ENCODE peak calls at places on chromosomes 13 and 19, in five cellular contexts. One of them, this sample, is unnamed.
A peak's percentile ranks its signal among the peaks of the same experiment; 100 is the strongest.

GRCh38 chr13:25440081-25440480 is 68.3 kb downstream of the ATP8A2 start:
- DNase-seq in IMR-90: no peak
- DNase-seq in H1: no peak
- DNase-seq in H9: no peak
- DNase-seq in mesendoderm: no peak
- DNase-seq in this sample: no peak

GRCh38 chr13:49877629-49878218 is 58.4 kb downstream of the SPRYD7 start:
- DNase-seq in H9: no peak
- DNase-seq in H1: no peak
- DNase-seq in mesendoderm: peak; percentile 62
- DNase-seq in IMR-90: no peak
- DNase-seq in this sample: peak; percentile 21

GRCh38 chr13:95918860-95919259 is 134.3 kb downstream of the UGGT2 start:
- DNase-seq in H1: no peak
- DNase-seq in mesendoderm: no peak
- DNase-seq in IMR-90: no peak
- DNase-seq in H9: no peak
- DNase-seq in this sample: no peak

GRCh38 chr19:40530091-40530901 is 46.4 kb upstream of the SHKBP1 start:
- DNase-seq in H1: no peak
- DNase-seq in IMR-90: no peak
- DNase-seq in H9: peak; percentile 63
- DNase-seq in mesendoderm: peak; percentile 57
- DNase-seq in this sample: no peak

GRCh38 chr19:55652311-55653078 is 2.3 kb upstream of the U2AF2 start:
- DNase-seq in mesendoderm: no peak
- DNase-seq in H1: no peak
- DNase-seq in H9: peak; percentile 83
- DNase-seq in IMR-90: no peak
- DNase-seq in this sample: no peak

GRCh38 chr19:29662604-29663404 is 2.5 kb upstream of the PLEKHF1 start:
- DNase-seq in mesendoderm: peak; percentile 23
- DNase-seq in IMR-90: peak; percentile 94
- DNase-seq in H1: no peak
- DNase-seq in H9: no peak
- DNase-seq in this sample: peak; percentile 95

GRCh38 chr13:83221813-83222241 is 660.4 kb downstream of the SLITRK1 start:
- DNase-seq in mesendoderm: no peak
- DNase-seq in H1: no peak
- DNase-seq in H9: no peak
- DNase-seq in IMR-90: peak; percentile 86
- DNase-seq in this sample: no peak

GRCh38 chr13:26707122-26708006 is 53.2 kb downstream of the GPR12 start:
- DNase-seq in mesendoderm: peak; percentile 82
- DNase-seq in H1: peak; percentile 41
- DNase-seq in IMR-90: peak; percentile 58
- DNase-seq in H9: peak; percentile 78
- DNase-seq in this sample: peak; percentile 56

GRCh38 chr19:16702123-16702522 is 17.5 kb upstream of the NWD1 start:
- DNase-seq in H1: no peak
- DNase-seq in H9: no peak
- DNase-seq in IMR-90: peak; percentile 66
- DNase-seq in mesendoderm: peak; percentile 19
- DNase-seq in this sample: peak; percentile 87

GRCh38 chr19:18208098-18208951 is 4.5 kb upstream of the RAB3A start:
- DNase-seq in IMR-90: peak; percentile 94
- DNase-seq in H1: no peak
- DNase-seq in mesendoderm: no peak
- DNase-seq in H9: peak; percentile 72
- DNase-seq in this sample: peak; percentile 63

GRCh38 chr19:8596168-8596567 is 14.3 kb downstream of the ADAMTS10 start:
- DNase-seq in mesendoderm: no peak
- DNase-seq in IMR-90: no peak
- DNase-seq in H9: no peak
- DNase-seq in H1: no peak
- DNase-seq in this sample: no peak

GRCh38 chr19:45187421-45188100 is 9.0 kb downstream of the BLOC1S3 start:
- DNase-seq in H9: peak; percentile 63
- DNase-seq in H1: no peak
- DNase-seq in IMR-90: no peak
- DNase-seq in mesendoderm: peak; percentile 57
- DNase-seq in this sample: no peak

GRCh38 chr13:21986602-21987001 is 315.7 kb downstream of the FGF9 start:
- DNase-seq in H1: no peak
- DNase-seq in H9: no peak
- DNase-seq in mesendoderm: no peak
- DNase-seq in IMR-90: peak; percentile 23
- DNase-seq in this sample: peak; percentile 43

GRCh38 chr13:85347251-85347650 is 452.0 kb downstream of the SLITRK6 start:
- DNase-seq in mesendoderm: no peak
- DNase-seq in H1: no peak
- DNase-seq in IMR-90: peak; percentile 8
- DNase-seq in H9: no peak
- DNase-seq in this sample: peak; percentile 33

GRCh38 chr13:24220086-24220703 is 59.7 kb downstream of the SPATA13 start:
- DNase-seq in H1: no peak
- DNase-seq in H9: peak; percentile 47
- DNase-seq in mesendoderm: peak; percentile 90
- DNase-seq in IMR-90: peak; percentile 88
- DNase-seq in this sample: peak; percentile 86

GRCh38 chr19:47357788-47358680 is 8.9 kb downstream of the DHX34 start:
- DNase-seq in IMR-90: no peak
- DNase-seq in H9: peak; percentile 64
- DNase-seq in mesendoderm: peak; percentile 52
- DNase-seq in H1: no peak
- DNase-seq in this sample: no peak

GRCh38 chr19:6589711-6590457 is 1.1 kb downstream of the CD70 start:
- DNase-seq in H1: no peak
- DNase-seq in IMR-90: no peak
- DNase-seq in H9: no peak
- DNase-seq in mesendoderm: peak; percentile 37
- DNase-seq in this sample: no peak
- H3K18ac ChIP-seq in H1: no peak overlapping the region
- H3K18ac ChIP-seq in IMR-90: no peak overlapping the region
- H3K18ac ChIP-seq in H9: no peak overlapping the region
- H3K18ac ChIP-seq in mesendoderm: no peak overlapping the region
- H3K18ac ChIP-seq in this sample: no peak overlapping the region

DNA sequence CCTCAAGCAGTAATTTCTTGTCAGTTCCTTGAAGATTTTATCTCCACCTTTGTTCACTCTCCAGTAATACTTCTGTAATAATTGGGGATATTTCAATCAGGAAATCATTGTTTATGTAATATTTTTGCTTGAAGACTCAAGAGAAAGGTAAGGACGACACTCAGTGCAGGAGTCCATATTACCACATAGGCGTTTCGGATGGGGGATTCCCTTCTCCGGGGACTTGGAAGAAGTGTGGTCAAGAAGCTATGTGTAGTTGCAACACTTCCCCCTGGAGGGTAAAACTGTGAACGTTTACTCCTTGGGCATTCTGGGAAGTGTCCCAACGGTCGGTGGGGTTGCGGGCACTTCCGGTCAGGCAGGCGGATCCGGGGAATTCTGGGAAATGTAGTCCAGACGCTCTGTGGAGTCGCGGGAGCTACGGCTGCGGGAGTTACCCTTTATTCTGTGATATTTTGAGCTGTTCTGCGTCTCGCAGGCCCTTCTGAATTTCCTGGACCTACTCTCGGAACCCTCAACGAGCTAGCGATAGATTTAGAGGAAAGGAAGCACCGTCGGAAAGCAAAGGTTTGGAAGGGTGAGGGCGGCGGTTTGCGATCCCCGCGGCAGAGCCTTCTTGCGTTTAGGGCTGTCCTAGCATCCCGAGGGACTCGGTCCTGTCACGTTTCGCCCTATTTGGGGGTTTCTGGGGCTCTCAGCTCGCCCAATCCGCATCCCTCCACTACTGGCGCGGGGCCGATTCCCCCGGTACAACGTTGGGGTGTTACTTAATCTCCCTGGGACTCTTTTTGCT is at the start of gene ZNF221:
- DNase-seq in H9: peak; percentile 95
- DNase-seq in IMR-90: peak; percentile 99
- DNase-seq in H1: peak; percentile 87
- DNase-seq in mesendoderm: peak; percentile 99
- DNase-seq in this sample: peak; percentile 99
- H3K4ac ChIP-seq in H9: no peak within 1 kb of the TSS
- H3K4ac ChIP-seq in IMR-90: peak within 1 kb of the TSS; percentile 86
- H3K4ac ChIP-seq in H1: no peak within 1 kb of the TSS
- H3K4ac ChIP-seq in mesendoderm: no peak within 1 kb of the TSS
- H3K4ac ChIP-seq in this sample: peak within 1 kb of the TSS; percentile 78

GRCh38 chr19:54252845-54253244 is 4.2 kb downstream of the LILRB5 start:
- DNase-seq in mesendoderm: no peak
- DNase-seq in IMR-90: no peak
- DNase-seq in H9: no peak
- DNase-seq in H1: no peak
- DNase-seq in this sample: no peak
- H3K18ac ChIP-seq in mesendoderm: no peak overlapping the region
- H3K18ac ChIP-seq in IMR-90: no peak overlapping the region
- H3K18ac ChIP-seq in H9: no peak overlapping the region
- H3K18ac ChIP-seq in H1: no peak overlapping the region
- H3K18ac ChIP-seq in this sample: no peak overlapping the region

GRCh38 chr19:50719566-50719965 is at the start of gene SHANK1:
- DNase-seq in IMR-90: peak; percentile 17
- DNase-seq in H1: no peak
- DNase-seq in H9: peak; percentile 74
- DNase-seq in mesendoderm: no peak
- DNase-seq in this sample: no peak
- H3K4ac ChIP-seq in IMR-90: no peak within 1 kb of the TSS
- H3K4ac ChIP-seq in H1: peak within 1 kb of the TSS; percentile 80
- H3K4ac ChIP-seq in H9: no peak within 1 kb of the TSS
- H3K4ac ChIP-seq in mesendoderm: no peak within 1 kb of the TSS
- H3K4ac ChIP-seq in this sample: no peak within 1 kb of the TSS

GRCh38 chr13:93226623-93227279 is at the start of gene GPC6:
- DNase-seq in mesendoderm: peak; percentile 96
- DNase-seq in H1: no peak
- DNase-seq in IMR-90: peak; percentile 95
- DNase-seq in H9: peak; percentile 61
- DNase-seq in this sample: peak; percentile 96

GRCh38 chr13:93227280-93227905 is 786 bp downstream of the GPC6 start:
- DNase-seq in mesendoderm: peak; percentile 80
- DNase-seq in IMR-90: peak; percentile 52
- DNase-seq in H9: peak; percentile 57
- DNase-seq in H1: no peak
- DNase-seq in this sample: peak; percentile 78

GRCh38 chr13:93224545-93224944 is 2.1 kb upstream of the GPC6 start:
- DNase-seq in mesendoderm: peak; percentile 99
- DNase-seq in H1: no peak
- DNase-seq in H9: peak; percentile 77
- DNase-seq in IMR-90: peak; percentile 39
- DNase-seq in this sample: peak; percentile 72

GRCh38 chr13:93226065-93226622 is 463 bp upstream of the GPC6 start:
- DNase-seq in mesendoderm: peak; percentile 67
- DNase-seq in IMR-90: no peak
- DNase-seq in H9: no peak
- DNase-seq in H1: no peak
- DNase-seq in this sample: no peak

GRCh38 chr13:93225610-93226009 is 997 bp upstream of the GPC6 start:
- DNase-seq in mesendoderm: no peak
- DNase-seq in H1: no peak
- DNase-seq in H9: no peak
- DNase-seq in IMR-90: no peak
- DNase-seq in this sample: no peak
- H3K18ac ChIP-seq in mesendoderm: no peak overlapping the region
- H3K18ac ChIP-seq in H1: no peak overlapping the region
- H3K18ac ChIP-seq in H9: no peak overlapping the region
- H3K18ac ChIP-seq in IMR-90: no peak overlapping the region
- H3K18ac ChIP-seq in this sample: no peak overlapping the region

DNA sequence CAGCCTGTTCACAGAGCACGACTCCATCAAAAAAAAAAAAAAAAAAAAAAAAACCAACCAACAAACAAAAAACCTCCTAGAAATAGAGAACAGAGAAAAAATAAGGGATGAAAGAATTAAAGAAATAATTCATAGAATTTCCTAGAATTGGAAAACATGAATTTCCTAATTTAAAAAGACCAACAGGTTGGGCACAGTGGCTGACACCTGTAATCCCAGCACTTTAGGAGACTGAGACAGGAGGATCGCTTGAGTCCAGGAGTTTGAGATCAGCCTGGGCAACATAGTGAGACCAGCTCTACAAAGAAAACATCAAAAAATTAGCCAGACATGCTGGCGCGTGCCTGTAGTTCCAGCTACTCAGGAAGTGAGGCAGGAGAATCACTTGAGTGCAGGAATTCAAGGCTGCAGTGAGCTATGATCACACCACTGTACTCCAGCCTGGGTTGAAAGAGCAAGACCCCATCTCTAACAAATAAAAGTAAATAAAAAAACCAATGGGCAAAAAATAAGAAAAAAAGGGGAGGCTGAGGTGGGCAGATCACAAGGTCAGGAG is 6.5 kb downstream of the SPART start:
- DNase-seq in IMR-90: no peak
- DNase-seq in mesendoderm: no peak
- DNase-seq in H9: no peak
- DNase-seq in H1: no peak
- DNase-seq in this sample: peak; percentile 31
- H3K4ac ChIP-seq in IMR-90: no peak overlapping the region
- H3K4ac ChIP-seq in mesendoderm: no peak overlapping the region
- H3K4ac ChIP-seq in H9: no peak overlapping the region
- H3K4ac ChIP-seq in H1: no peak overlapping the region
- H3K4ac ChIP-seq in this sample: no peak overlapping the region

DNA sequence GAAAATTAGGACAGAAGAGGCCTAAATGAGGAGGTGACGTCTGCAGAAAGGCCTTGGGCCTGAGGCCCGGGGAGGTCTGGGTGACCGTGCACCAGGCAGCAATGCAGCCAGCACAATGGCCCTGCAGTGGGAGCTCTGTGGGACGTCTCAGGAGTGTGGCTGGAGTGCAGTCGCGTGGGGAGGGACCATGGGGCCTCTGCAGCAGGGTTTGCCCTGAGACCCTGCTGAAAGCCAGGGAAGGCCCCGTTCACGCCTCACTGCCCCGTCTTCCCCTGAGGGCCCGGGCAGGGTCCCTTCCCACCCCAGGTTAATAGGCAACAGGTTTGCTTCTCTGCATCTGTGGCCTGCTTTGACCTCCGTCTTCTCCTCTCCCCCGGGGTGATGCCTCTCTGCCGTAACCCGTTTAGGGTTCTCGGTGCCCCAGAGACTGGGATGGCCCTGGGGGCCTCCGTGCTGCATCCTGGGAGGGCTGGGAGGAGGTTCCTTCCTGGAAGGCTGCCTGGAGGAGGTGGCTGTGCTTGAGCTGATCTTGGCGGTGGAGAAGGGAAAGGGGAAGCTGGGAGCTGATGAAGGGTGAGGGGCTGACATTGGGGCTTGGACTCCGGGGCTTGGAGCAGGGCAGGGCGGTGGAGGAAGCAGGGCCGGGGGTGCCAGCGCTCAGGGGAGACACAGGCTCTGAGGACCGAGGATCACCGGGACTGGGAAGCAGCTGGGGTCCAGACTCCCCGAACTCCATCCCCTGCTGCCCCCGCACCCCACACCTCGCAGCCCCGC is 9.7 kb downstream of the PALM start:
- DNase-seq in H1: no peak
- DNase-seq in mesendoderm: no peak
- DNase-seq in IMR-90: no peak
- DNase-seq in H9: no peak
- DNase-seq in this sample: no peak
- H3K18ac ChIP-seq in H1: peak overlapping the region; percentile 32
- H3K18ac ChIP-seq in mesendoderm: no peak overlapping the region
- H3K18ac ChIP-seq in IMR-90: no peak overlapping the region
- H3K18ac ChIP-seq in H9: no peak overlapping the region
- H3K18ac ChIP-seq in this sample: no peak overlapping the region

This sample was measured in mesenchymal stem cell.